ENCODE peak calls at places on chromosomes 13 and 19, in five cellular contexts. V, X, N, E and Y are unnamed samples.

GRCh38 chr13:41546372-41547252 is 89.3 kb downstream of the RGCC start:
- DNase-seq in V (peak), E (peak), N (no peak), X (no peak), Y (peak)

GRCh38 chr13:59538512-59538911 is 625.2 kb downstream of the DIAPH3 start:
- DNase-seq in N (no peak), X (no peak), E (no peak), V (no peak), Y (no peak)

GRCh38 chr19:44051654-44052402 is at the start of gene ZNF223:
- DNase-seq in N (peak), E (peak), X (peak), V (peak), Y (peak)

GRCh38 chr19:15379996-15380647 is 535 bp upstream of the AKAP8 start:
- DNase-seq in V (peak), E (no peak), N (no peak), X (no peak), Y (peak)

GRCh38 chr13:79393564-79394249 is 12.3 kb downstream of the RBM26 start:
- DNase-seq in N (no peak), E (no peak), X (no peak), V (no peak), Y (peak)

GRCh38 chr13:26449063-26449848 is 108.2 kb upstream of the WASF3 start:
- DNase-seq in N (no peak), X (no peak), E (no peak), V (no peak), Y (no peak)

GRCh38 chr13:27709779-27710178 is 82.5 kb upstream of the GSX1 start:
- DNase-seq in N (no peak), X (no peak), V (no peak), E (no peak), Y (no peak)

GRCh38 chr19:13622727-13623126 is 116.4 kb upstream of the CACNA1A start:
- DNase-seq in E (no peak), V (no peak), X (no peak), N (no peak), Y (no peak)

GRCh38 chr13:73496711-73497110 is 437.9 kb downstream of the KLF5 start:
- DNase-seq in X (no peak), N (no peak), E (no peak), V (no peak), Y (no peak)

GRCh38 chr19:49496574-49497008 is 357 bp downstream of the RPS11 start:
- DNase-seq in E (no peak), N (no peak), X (no peak), V (no peak), Y (no peak)

GRCh38 chr19:10096615-10096963 is 5.9 kb downstream of the ANGPTL6 start:
- DNase-seq in V (no peak), E (no peak), X (no peak), N (no peak), Y (no peak)

GRCh38 chr19:850221-850978 is 1.7 kb upstream of the ELANE start:
- DNase-seq in V (peak), X (no peak), E (peak), N (peak), Y (peak)

GRCh38 chr13:79648191-79648590 is 167.2 kb downstream of the NDFIP2 start:
- DNase-seq in X (no peak), V (no peak), N (no peak), E (no peak), Y (no peak)

GRCh38 chr13:23160241-23161175 is 20.3 kb upstream of the SGCG start:
- DNase-seq in X (no peak), E (no peak), N (no peak), V (no peak), Y (no peak)

GRCh38 chr19:16337809-16338469 is 13.3 kb downstream of the KLF2 start:
- DNase-seq in N (no peak), E (no peak), V (no peak), X (no peak), Y (no peak)

GRCh38 chr13:94186470-94186869 is 293.0 kb downstream of the DCT start:
- DNase-seq in X (no peak), E (no peak), N (no peak), V (no peak), Y (no peak)

GRCh38 chr13:76848596-76848995 is 37.6 kb downstream of the KCTD12 start:
- DNase-seq in V (no peak), E (no peak), X (no peak), N (no peak), Y (peak)

GRCh38 chr19:588758-589692 is 656 bp upstream of the HCN2 start:
- DNase-seq in N (no peak), V (no peak), X (no peak), E (peak), Y (no peak)

GRCh38 chr13:26440111-26440510 is 117.4 kb upstream of the WASF3 start:
- DNase-seq in X (no peak), N (no peak), E (no peak), V (no peak), Y (no peak)

GRCh38 chr19:16867211-16867610 is 21.6 kb upstream of the F2RL3 start:
- DNase-seq in V (peak), X (no peak), E (no peak), N (no peak), Y (no peak)

GRCh38 chr13:73578251-73578875 is 519.6 kb downstream of the KLF5 start:
- DNase-seq in V (no peak), E (no peak), X (no peak), N (no peak), Y (no peak)

GRCh38 chr13:75136151-75136550 is 345.8 kb downstream of the TBC1D4 start:
- DNase-seq in X (no peak), N (no peak), V (no peak), E (no peak), Y (no peak)

GRCh38 chr13:25300861-25301346 is 521 bp upstream of the NUP58 start:
- DNase-seq in X (peak), E (peak), N (no peak), V (no peak), Y (no peak)

GRCh38 chr19:5691930-5692784 is 2.1 kb downstream of the RPL36 start:
- DNase-seq in X (no peak), N (no peak), E (no peak), V (no peak), Y (no peak)

GRCh38 chr19:11204943-11205349 is 7.6 kb upstream of the KANK2 start:
- DNase-seq in V (no peak), X (no peak), N (no peak), E (no peak), Y (peak)

GRCh38 chr13:45138282-45138681 is 18.0 kb downstream of the GTF2F2 start:
- DNase-seq in X (no peak), E (no peak), V (no peak), N (no peak), Y (no peak)

GRCh38 chr19:39499082-39499642 is 415 bp downstream of the DLL3 start:
- DNase-seq in E (no peak), V (no peak), N (no peak), X (no peak), Y (no peak)

GRCh38 chr19:14553939-14554243 is 18.0 kb downstream of the NDUFB7 start:
- DNase-seq in E (no peak), V (no peak), N (no peak), X (no peak), Y (no peak)

GRCh38 chr13:23268441-23268840 is 87.7 kb downstream of the SGCG start:
- DNase-seq in N (no peak), X (no peak), E (no peak), V (no peak), Y (no peak)

GRCh38 chr19:13119654-13120053 is 1.6 kb downstream of the NACC1 start:
- DNase-seq in E (no peak), V (no peak), X (no peak), N (no peak), Y (no peak)

GRCh38 chr13:40539954-40540706 is 126.3 kb downstream of the FOXO1 start:
- DNase-seq in E (no peak), V (peak), N (no peak), X (no peak), Y (peak)

GRCh38 chr19:46984077-46985010 is 35.3 kb upstream of the NPAS1 start:
- DNase-seq in X (no peak), V (no peak), E (no peak), N (no peak), Y (peak)

GRCh38 chr13:65894049-65894448 is 1336.1 kb downstream of the PCDH9 start:
- DNase-seq in E (no peak), N (no peak), X (no peak), V (no peak), Y (no peak)

GRCh38 chr13:48210178-48210577 is 22.8 kb upstream of the ITM2B start:
- DNase-seq in E (no peak), X (no peak), N (no peak), V (peak), Y (peak)

GRCh38 chr19:56110515-56111448 is 10.3 kb downstream of the ZNF787 start:
- DNase-seq in V (peak), N (no peak), E (no peak), X (no peak), Y (peak)

GRCh38 chr19:54154603-54155345 is 4.7 kb downstream of the LENG1 start:
- DNase-seq in X (no peak), E (no peak), N (no peak), V (no peak), Y (peak)

GRCh38 chr13:76791290-76791664 is 94.9 kb downstream of the KCTD12 start:
- DNase-seq in V (no peak), X (no peak), N (no peak), E (no peak), Y (no peak)

GRCh38 chr13:84609716-84610115 is 727.4 kb upstream of the SLITRK1 start:
- DNase-seq in V (peak), N (no peak), X (no peak), E (no peak), Y (no peak)

GRCh38 chr13:92768592-92768991 is 458.0 kb upstream of the GPC6 start:
- DNase-seq in E (no peak), X (no peak), N (no peak), V (no peak), Y (no peak)